ENCODE peak calls at places on chromosomes 3 and 15, in four cellular contexts. T is HepG2, Y is K562, L is H1. I is an unnamed sample.

GRCh38 chr3:116280130-116280740 is 165.1 kb downstream of the LSAMP start:
- DNase-seq in T (no peak), Y (no peak), L (no peak), I (no peak)

GRCh38 chr15:84034831-84035753 is 200.5 kb upstream of the GOLGA6L4 start:
- DNase-seq in T (peak), Y (peak), L (no peak), I (no peak)

GRCh38 chr3:109187390-109187789 is 50.9 kb downstream of the C3orf85 start:
- DNase-seq in T (no peak), Y (no peak), L (peak), I (no peak)

GRCh38 chr3:11206953-11207352 is 52.7 kb downstream of the HRH1 start:
- DNase-seq in T (no peak), Y (no peak), L (no peak), I (no peak)

GRCh38 chr15:40281057-40281850 is 1.6 kb downstream of the ANKRD63 start:
- DNase-seq in T (no peak), Y (no peak), L (peak), I (no peak)

GRCh38 chr15:89444241-89444797 is 52.1 kb downstream of the RHCG start:
- DNase-seq in T (no peak), Y (no peak), L (no peak), I (no peak)

GRCh38 chr3:73885862-73886261 is 261.1 kb upstream of the PDZRN3 start:
- DNase-seq in T (no peak), Y (no peak), L (no peak), I (no peak)

GRCh38 chr3:17846466-17846865 is 104.0 kb upstream of the TBC1D5 start:
- DNase-seq in T (no peak), Y (no peak), L (no peak), I (no peak)

GRCh38 chr3:48926425-48927392 is 8.1 kb downstream of the ARIH2 start:
- DNase-seq in T (no peak), Y (no peak), L (no peak), I (no peak)

GRCh38 chr15:48802867-48803266 is 8.0 kb downstream of the CEP152 start:
- DNase-seq in T (no peak), Y (no peak), L (no peak), I (no peak)

GRCh38 chr3:134644731-134645514 is 5.9 kb downstream of the KY start:
- DNase-seq in T (no peak), Y (no peak), L (peak), I (no peak)

GRCh38 chr3:129025691-129026435 is 24.8 kb downstream of the EFCC1 start:
- DNase-seq in T (no peak), Y (no peak), L (no peak), I (no peak)

GRCh38 chr3:143538577-143538981 is 309.7 kb downstream of the SLC9A9 start:
- DNase-seq in T (no peak), Y (no peak), L (no peak), I (no peak)

GRCh38 chr3:188673509-188674239 is 498.1 kb upstream of the TPRG1 start:
- DNase-seq in T (no peak), Y (no peak), L (no peak), I (no peak)

GRCh38 chr15:64000183-64000710 is 46.0 kb downstream of the DAPK2 start:
- DNase-seq in T (peak), Y (no peak), L (no peak), I (no peak)

GRCh38 chr3:71680588-71680987 is 44.6 kb downstream of the EIF4E3 start:
- DNase-seq in T (no peak), Y (no peak), L (no peak), I (no peak)

GRCh38 chr15:33654859-33655258 is 313.4 kb upstream of the CHRM5 start:
- DNase-seq in T (no peak), Y (no peak), L (peak), I (no peak)

GRCh38 chr3:159852821-159853505 is 135.7 kb upstream of the IL12A start:
- DNase-seq in T (no peak), Y (no peak), L (no peak), I (no peak)

GRCh38 chr3:42351221-42351620 is 59.2 kb downstream of the LYZL4 start:
- DNase-seq in T (no peak), Y (no peak), L (no peak), I (no peak)

DNA sequence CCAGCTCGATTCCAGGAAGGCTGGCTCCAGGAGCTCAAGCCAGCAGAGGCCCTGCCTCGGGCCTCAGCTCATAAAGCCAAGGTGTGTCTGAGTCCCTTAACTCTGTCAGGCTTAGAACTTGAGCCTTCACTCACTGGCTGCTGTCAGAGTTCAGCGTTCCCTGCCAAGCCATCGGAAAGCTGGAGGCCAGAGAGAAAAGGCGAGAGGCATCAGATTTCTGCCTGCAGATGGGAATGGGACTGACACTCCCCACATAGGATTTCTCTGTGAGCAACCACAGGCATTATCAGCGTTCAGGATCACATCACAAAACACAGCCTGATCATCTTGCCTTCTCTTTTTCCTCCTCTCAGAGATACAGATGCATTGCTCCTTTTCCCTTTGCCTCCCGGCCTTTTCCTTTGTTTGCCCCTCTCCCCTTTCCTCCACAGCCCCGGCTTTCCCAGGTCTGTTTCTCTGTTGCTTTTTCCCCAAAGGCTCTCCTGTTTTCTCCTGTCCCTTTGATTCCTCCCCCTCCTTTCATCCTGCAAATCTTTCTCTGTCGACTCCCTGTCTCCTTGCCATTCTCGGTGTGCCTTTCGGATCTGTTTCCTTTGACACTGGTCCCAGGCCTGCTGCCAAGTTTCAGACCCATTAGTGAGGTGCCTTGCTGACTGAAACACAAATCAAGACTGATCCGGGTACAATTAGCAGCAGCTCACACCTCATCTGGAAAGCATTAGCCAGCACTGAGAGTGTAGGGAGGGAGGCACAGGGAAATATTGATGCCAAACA is 44.5 kb upstream of the BOC start:
- DNase-seq in T (no peak), Y (no peak), L (peak), I (no peak)
- TF ChIP-seq SIN3A in T (no peak), Y (no peak), L (no peak), I (no peak)

GRCh38 chr3:46692566-46692983 is 904 bp downstream of the ALS2CL start:
- DNase-seq in T (no peak), Y (peak), L (peak), I (no peak)

GRCh38 chr3:46693897-46694235 is 387 bp upstream of the ALS2CL start:
- DNase-seq in T (no peak), Y (no peak), L (peak), I (no peak)

GRCh38 chr3:46694520-46694919 is 1.0 kb upstream of the ALS2CL start:
- DNase-seq in T (no peak), Y (no peak), L (no peak), I (no peak)

GRCh38 chr3:46695177-46695961 is 1.9 kb upstream of the ALS2CL start:
- DNase-seq in T (no peak), Y (peak), L (peak), I (no peak)

DNA sequence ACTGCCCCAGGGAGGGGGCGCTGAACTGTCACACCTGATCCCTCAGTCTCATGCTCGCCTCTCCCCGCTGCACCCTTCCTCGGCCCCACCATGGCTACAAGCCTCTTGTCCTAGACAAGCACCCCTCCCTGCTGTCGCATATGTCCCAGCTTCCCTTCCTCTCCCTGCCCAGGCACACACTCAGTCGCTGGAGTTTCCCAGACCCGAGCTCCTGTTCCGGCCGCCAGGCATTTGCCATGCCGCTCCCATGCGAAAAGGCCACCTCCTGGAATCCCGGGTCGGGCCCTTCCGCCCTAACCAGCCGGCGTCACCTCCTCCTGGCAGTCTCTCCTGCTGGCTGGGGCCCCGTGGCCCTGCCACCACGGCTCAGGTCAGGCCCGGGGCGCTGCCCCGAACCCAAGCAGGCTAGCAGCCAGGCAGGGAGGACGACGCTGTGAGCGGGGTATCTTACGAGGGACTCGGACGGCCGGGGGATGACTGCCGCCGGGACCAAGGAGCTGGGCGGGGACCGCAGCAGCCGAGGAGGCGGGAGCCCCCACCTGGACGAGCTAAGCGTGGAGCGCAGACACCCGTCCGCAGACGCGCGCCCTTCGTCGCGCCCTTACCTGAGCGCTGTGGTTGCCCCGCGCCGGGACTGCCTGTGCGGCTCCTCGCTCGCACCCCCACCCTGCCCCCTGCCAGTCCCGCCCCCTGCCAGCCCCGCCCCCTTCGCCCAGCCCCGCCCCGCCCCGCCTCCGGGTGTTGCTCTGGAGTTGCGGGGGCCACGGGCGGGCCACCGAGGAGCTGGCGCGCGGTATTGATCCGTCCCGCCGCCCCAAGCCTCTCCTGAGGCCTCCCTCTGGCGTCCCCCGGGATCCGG is at the start of gene ALS2CL:
- DNase-seq in T (no peak), Y (peak), L (peak), I (no peak)
- TF ChIP-seq KDM1A in T (no peak), Y (no peak), L (no peak), I (no peak)

GRCh38 chr3:195802795-195803194 is 8.9 kb downstream of the MUC4 start:
- DNase-seq in T (no peak), Y (peak), L (no peak), I (no peak)
- TF ChIP-seq SIN3A in T (no peak), Y (no peak), L (no peak), I (no peak)

GRCh38 chr3:125433611-125434041 is 58.5 kb upstream of the ZNF148 start:
- DNase-seq in T (no peak), Y (peak), L (no peak), I (no peak)
- TF ChIP-seq KDM1A in T (no peak), Y (no peak), L (no peak), I (no peak)

I was measured in GM12878.